ENCODE peak calls at places on chromosomes 16 and 17, in seven cellular contexts. One of them, this sample, is unnamed.
A peak's percentile ranks its signal among the peaks of the same experiment; 100 is the strongest.

GRCh38 chr16:85412911-85413520 is 200.1 kb upstream of the GSE1 start:
- DNase-seq in iPS-NIHi11: no peak
- DNase-seq in upper lobe of right lung: peak; percentile 51
- DNase-seq in Karpas-422: no peak
- DNase-seq in NCI-H345: no peak
- DNase-seq in NCI-H2081: no peak
- DNase-seq in stimulated activated naive CD8-positive, alpha-beta T cell treated with anti-CD3 and anti-CD28 coated beads, Interleukin-15, amount 100 ng/mL, for 72 hours: no peak
- DNase-seq in this sample: no peak

GRCh38 chr17:54754560-54754959 is 146.1 kb upstream of the TOM1L1 start:
- DNase-seq in Karpas-422: peak; percentile 77
- DNase-seq in iPS-NIHi11: peak; percentile 65
- DNase-seq in NCI-H345: no peak
- DNase-seq in upper lobe of right lung: no peak
- DNase-seq in NCI-H2081: peak; percentile 12
- DNase-seq in stimulated activated naive CD8-positive, alpha-beta T cell treated with anti-CD3 and anti-CD28 coated beads, Interleukin-15, amount 100 ng/mL, for 72 hours: no peak
- DNase-seq in this sample: no peak

GRCh38 chr17:81420769-81421462 is 25.7 kb downstream of the BAHCC1 start:
- DNase-seq in stimulated activated naive CD8-positive, alpha-beta T cell treated with anti-CD3 and anti-CD28 coated beads, Interleukin-15, amount 100 ng/mL, for 72 hours: no peak
- DNase-seq in upper lobe of right lung: peak; percentile 87
- DNase-seq in Karpas-422: no peak
- DNase-seq in NCI-H345: no peak
- DNase-seq in NCI-H2081: no peak
- DNase-seq in iPS-NIHi11: no peak
- DNase-seq in this sample: peak; percentile 76

GRCh38 chr16:28977703-28978641 is 3.4 kb downstream of the SPNS1 start:
- DNase-seq in upper lobe of right lung: no peak
- DNase-seq in Karpas-422: no peak
- DNase-seq in stimulated activated naive CD8-positive, alpha-beta T cell treated with anti-CD3 and anti-CD28 coated beads, Interleukin-15, amount 100 ng/mL, for 72 hours: no peak
- DNase-seq in iPS-NIHi11: peak; percentile 78
- DNase-seq in NCI-H345: peak; percentile 24
- DNase-seq in NCI-H2081: no peak
- DNase-seq in this sample: no peak

GRCh38 chr16:50884066-50884860 is 142.4 kb downstream of the CYLD start:
- DNase-seq in NCI-H345: no peak
- DNase-seq in iPS-NIHi11: peak; percentile 85
- DNase-seq in NCI-H2081: no peak
- DNase-seq in Karpas-422: peak; percentile 67
- DNase-seq in stimulated activated naive CD8-positive, alpha-beta T cell treated with anti-CD3 and anti-CD28 coated beads, Interleukin-15, amount 100 ng/mL, for 72 hours: no peak
- DNase-seq in upper lobe of right lung: no peak
- DNase-seq in this sample: no peak

GRCh38 chr17:61399131-61400057 is at the start of gene TBX2:
- DNase-seq in Karpas-422: no peak
- DNase-seq in stimulated activated naive CD8-positive, alpha-beta T cell treated with anti-CD3 and anti-CD28 coated beads, Interleukin-15, amount 100 ng/mL, for 72 hours: no peak
- DNase-seq in NCI-H345: no peak
- DNase-seq in NCI-H2081: no peak
- DNase-seq in iPS-NIHi11: peak; percentile 83
- DNase-seq in upper lobe of right lung: peak; percentile 82
- DNase-seq in this sample: peak; percentile 94

GRCh38 chr17:61209524-61209923 is 190.1 kb upstream of the TBX2 start:
- DNase-seq in iPS-NIHi11: no peak
- DNase-seq in NCI-H345: no peak
- DNase-seq in stimulated activated naive CD8-positive, alpha-beta T cell treated with anti-CD3 and anti-CD28 coated beads, Interleukin-15, amount 100 ng/mL, for 72 hours: no peak
- DNase-seq in NCI-H2081: peak; percentile 21
- DNase-seq in upper lobe of right lung: no peak
- DNase-seq in Karpas-422: no peak
- DNase-seq in this sample: no peak

GRCh38 chr17:13266596-13266995 is 248.8 kb upstream of the ELAC2 start:
- DNase-seq in NCI-H2081: no peak
- DNase-seq in NCI-H345: no peak
- DNase-seq in Karpas-422: no peak
- DNase-seq in upper lobe of right lung: no peak
- DNase-seq in stimulated activated naive CD8-positive, alpha-beta T cell treated with anti-CD3 and anti-CD28 coated beads, Interleukin-15, amount 100 ng/mL, for 72 hours: no peak
- DNase-seq in iPS-NIHi11: no peak
- DNase-seq in this sample: no peak

GRCh38 chr17:1315891-1316403 is 36.5 kb downstream of the TRARG1 start:
- DNase-seq in iPS-NIHi11: no peak
- DNase-seq in upper lobe of right lung: no peak
- DNase-seq in stimulated activated naive CD8-positive, alpha-beta T cell treated with anti-CD3 and anti-CD28 coated beads, Interleukin-15, amount 100 ng/mL, for 72 hours: no peak
- DNase-seq in NCI-H345: peak; percentile 86
- DNase-seq in Karpas-422: no peak
- DNase-seq in NCI-H2081: peak; percentile 76
- DNase-seq in this sample: peak; percentile 66

GRCh38 chr17:58577696-58578095 is 63.3 kb upstream of the MTMR4 start:
- DNase-seq in Karpas-422: peak; percentile 67
- DNase-seq in NCI-H345: no peak
- DNase-seq in iPS-NIHi11: peak; percentile 59
- DNase-seq in upper lobe of right lung: peak; percentile 69
- DNase-seq in NCI-H2081: peak; percentile 30
- DNase-seq in stimulated activated naive CD8-positive, alpha-beta T cell treated with anti-CD3 and anti-CD28 coated beads, Interleukin-15, amount 100 ng/mL, for 72 hours: peak; percentile 20
- DNase-seq in this sample: peak; percentile 58

GRCh38 chr17:68289473-68289872 is 1.5 kb downstream of the SLC16A6 start:
- DNase-seq in NCI-H345: no peak
- DNase-seq in upper lobe of right lung: no peak
- DNase-seq in iPS-NIHi11: no peak
- DNase-seq in stimulated activated naive CD8-positive, alpha-beta T cell treated with anti-CD3 and anti-CD28 coated beads, Interleukin-15, amount 100 ng/mL, for 72 hours: no peak
- DNase-seq in Karpas-422: peak; percentile 79
- DNase-seq in NCI-H2081: no peak
- DNase-seq in this sample: no peak

GRCh38 chr16:66634527-66635196 is 30.2 kb downstream of the CMTM3 start:
- DNase-seq in iPS-NIHi11: no peak
- DNase-seq in upper lobe of right lung: no peak
- DNase-seq in NCI-H2081: no peak
- DNase-seq in NCI-H345: no peak
- DNase-seq in Karpas-422: no peak
- DNase-seq in stimulated activated naive CD8-positive, alpha-beta T cell treated with anti-CD3 and anti-CD28 coated beads, Interleukin-15, amount 100 ng/mL, for 72 hours: no peak
- DNase-seq in this sample: no peak

GRCh38 chr17:81665205-81666091 is 957 bp downstream of the OXLD1 start:
- DNase-seq in stimulated activated naive CD8-positive, alpha-beta T cell treated with anti-CD3 and anti-CD28 coated beads, Interleukin-15, amount 100 ng/mL, for 72 hours: peak; percentile 35
- DNase-seq in iPS-NIHi11: no peak
- DNase-seq in Karpas-422: peak; percentile 88
- DNase-seq in NCI-H345: peak; percentile 24
- DNase-seq in NCI-H2081: peak; percentile 42
- DNase-seq in upper lobe of right lung: peak; percentile 78
- DNase-seq in this sample: peak; percentile 58

GRCh38 chr16:73069581-73070262 is 21.8 kb upstream of the ZFHX3 start:
- DNase-seq in upper lobe of right lung: no peak
- DNase-seq in NCI-H2081: no peak
- DNase-seq in Karpas-422: no peak
- DNase-seq in iPS-NIHi11: no peak
- DNase-seq in stimulated activated naive CD8-positive, alpha-beta T cell treated with anti-CD3 and anti-CD28 coated beads, Interleukin-15, amount 100 ng/mL, for 72 hours: no peak
- DNase-seq in NCI-H345: no peak
- DNase-seq in this sample: no peak

GRCh38 chr17:39547713-39548478 is 59.8 kb downstream of the NEUROD2 start:
- DNase-seq in NCI-H2081: peak; percentile 52
- DNase-seq in Karpas-422: peak; percentile 90
- DNase-seq in stimulated activated naive CD8-positive, alpha-beta T cell treated with anti-CD3 and anti-CD28 coated beads, Interleukin-15, amount 100 ng/mL, for 72 hours: peak; percentile 67
- DNase-seq in upper lobe of right lung: peak; percentile 78
- DNase-seq in NCI-H345: peak; percentile 59
- DNase-seq in iPS-NIHi11: peak; percentile 84
- DNase-seq in this sample: peak; percentile 53

GRCh38 chr17:77451894-77452852 is 311.4 kb downstream of the SEC14L1 start:
- DNase-seq in NCI-H2081: no peak
- DNase-seq in NCI-H345: peak; percentile 11
- DNase-seq in Karpas-422: peak; percentile 84
- DNase-seq in upper lobe of right lung: peak; percentile 77
- DNase-seq in iPS-NIHi11: peak; percentile 67
- DNase-seq in stimulated activated naive CD8-positive, alpha-beta T cell treated with anti-CD3 and anti-CD28 coated beads, Interleukin-15, amount 100 ng/mL, for 72 hours: no peak
- DNase-seq in this sample: peak; percentile 91

GRCh38 chr16:80318107-80318506 is 222.7 kb upstream of the DYNLRB2 start:
- DNase-seq in NCI-H2081: no peak
- DNase-seq in stimulated activated naive CD8-positive, alpha-beta T cell treated with anti-CD3 and anti-CD28 coated beads, Interleukin-15, amount 100 ng/mL, for 72 hours: no peak
- DNase-seq in Karpas-422: no peak
- DNase-seq in NCI-H345: no peak
- DNase-seq in iPS-NIHi11: no peak
- DNase-seq in upper lobe of right lung: no peak
- DNase-seq in this sample: no peak

GRCh38 chr17:794876-795275 is 12.7 kb downstream of the MRM3 start:
- DNase-seq in NCI-H345: peak; percentile 65
- DNase-seq in iPS-NIHi11: peak; percentile 85
- DNase-seq in upper lobe of right lung: peak; percentile 84
- DNase-seq in Karpas-422: no peak
- DNase-seq in NCI-H2081: peak; percentile 89
- DNase-seq in stimulated activated naive CD8-positive, alpha-beta T cell treated with anti-CD3 and anti-CD28 coated beads, Interleukin-15, amount 100 ng/mL, for 72 hours: peak; percentile 28
- DNase-seq in this sample: peak; percentile 94

GRCh38 chr17:61124562-61124961 is 275.1 kb upstream of the TBX2 start:
- DNase-seq in upper lobe of right lung: no peak
- DNase-seq in iPS-NIHi11: no peak
- DNase-seq in stimulated activated naive CD8-positive, alpha-beta T cell treated with anti-CD3 and anti-CD28 coated beads, Interleukin-15, amount 100 ng/mL, for 72 hours: no peak
- DNase-seq in NCI-H2081: no peak
- DNase-seq in Karpas-422: no peak
- DNase-seq in NCI-H345: no peak
- DNase-seq in this sample: no peak

GRCh38 chr16:71426069-71426879 is 15.6 kb downstream of the TLE7 start:
- DNase-seq in upper lobe of right lung: peak; percentile 57
- DNase-seq in iPS-NIHi11: peak; percentile 90
- DNase-seq in NCI-H2081: no peak
- DNase-seq in NCI-H345: no peak
- DNase-seq in stimulated activated naive CD8-positive, alpha-beta T cell treated with anti-CD3 and anti-CD28 coated beads, Interleukin-15, amount 100 ng/mL, for 72 hours: peak; percentile 51
- DNase-seq in Karpas-422: no peak
- DNase-seq in this sample: peak; percentile 51

GRCh38 chr16:81405702-81406113 is 38.9 kb upstream of the CMIP start:
- DNase-seq in stimulated activated naive CD8-positive, alpha-beta T cell treated with anti-CD3 and anti-CD28 coated beads, Interleukin-15, amount 100 ng/mL, for 72 hours: no peak
- DNase-seq in iPS-NIHi11: peak; percentile 73
- DNase-seq in Karpas-422: no peak
- DNase-seq in upper lobe of right lung: no peak
- DNase-seq in NCI-H345: no peak
- DNase-seq in NCI-H2081: no peak
- DNase-seq in this sample: no peak

GRCh38 chr17:44909681-44910144 is 5.6 kb downstream of the GFAP start:
- DNase-seq in stimulated activated naive CD8-positive, alpha-beta T cell treated with anti-CD3 and anti-CD28 coated beads, Interleukin-15, amount 100 ng/mL, for 72 hours: no peak
- DNase-seq in iPS-NIHi11: no peak
- DNase-seq in NCI-H2081: no peak
- DNase-seq in upper lobe of right lung: no peak
- DNase-seq in Karpas-422: no peak
- DNase-seq in NCI-H345: no peak
- DNase-seq in this sample: no peak

GRCh38 chr16:24069036-24069590 is 187.0 kb upstream of the CACNG3 start:
- DNase-seq in NCI-H2081: no peak
- DNase-seq in NCI-H345: no peak
- DNase-seq in stimulated activated naive CD8-positive, alpha-beta T cell treated with anti-CD3 and anti-CD28 coated beads, Interleukin-15, amount 100 ng/mL, for 72 hours: no peak
- DNase-seq in iPS-NIHi11: no peak
- DNase-seq in upper lobe of right lung: no peak
- DNase-seq in Karpas-422: no peak
- DNase-seq in this sample: no peak

GRCh38 chr17:41893384-41893783 is 25.4 kb downstream of the ACLY start:
- DNase-seq in iPS-NIHi11: no peak
- DNase-seq in NCI-H2081: no peak
- DNase-seq in Karpas-422: no peak
- DNase-seq in upper lobe of right lung: no peak
- DNase-seq in stimulated activated naive CD8-positive, alpha-beta T cell treated with anti-CD3 and anti-CD28 coated beads, Interleukin-15, amount 100 ng/mL, for 72 hours: no peak
- DNase-seq in NCI-H345: no peak
- DNase-seq in this sample: no peak

GRCh38 chr16:10314317-10314716 is 71.5 kb upstream of the ATF7IP2 start:
- DNase-seq in Karpas-422: no peak
- DNase-seq in NCI-H345: no peak
- DNase-seq in upper lobe of right lung: no peak
- DNase-seq in iPS-NIHi11: no peak
- DNase-seq in NCI-H2081: no peak
- DNase-seq in stimulated activated naive CD8-positive, alpha-beta T cell treated with anti-CD3 and anti-CD28 coated beads, Interleukin-15, amount 100 ng/mL, for 72 hours: no peak
- DNase-seq in this sample: no peak

This sample was measured in right cardiac atrium.